ENCODE peak calls at places on chromosomes 16 and 17, in four cellular contexts. C, J, Z and K are unnamed samples.
A peak's percentile ranks its signal among the peaks of the same experiment; 100 is the strongest.

GRCh38 chr16:19883296-19883951 is 1.2 kb downstream of the GPRC5B start:
- DNase-seq in C (peak; percentile 70), J (no peak), Z (no peak), K (peak; percentile 23)

GRCh38 chr16:89695875-89696597 is 5.5 kb downstream of the SPATA2L start:
- DNase-seq in Z (no peak), J (no peak), C (no peak), K (no peak)

GRCh38 chr16:1941924-1942809 is 832 bp downstream of the MSRB1 start:
- DNase-seq in C (peak; percentile 40), J (no peak), Z (peak; percentile 62), K (no peak)

GRCh38 chr17:7413346-7413985 is 5.8 kb downstream of the NLGN2 start:
- DNase-seq in J (no peak), C (peak; percentile 37), Z (peak; percentile 49), K (no peak)

GRCh38 chr16:70463235-70463634 is 8.8 kb downstream of the FCSK start:
- DNase-seq in Z (no peak), J (no peak), C (no peak), K (no peak)

GRCh38 chr16:57846078-57846697 is 43.9 kb upstream of the KIFC3 start:
- DNase-seq in C (no peak), J (peak; percentile 90), Z (no peak), K (no peak)

GRCh38 chr17:77266213-77266612 is 125.4 kb downstream of the SEC14L1 start:
- DNase-seq in C (no peak), Z (no peak), J (no peak), K (no peak)

GRCh38 chr17:32206816-32207215 is 58.8 kb upstream of the RHBDL3 start:
- DNase-seq in C (peak; percentile 45), Z (no peak), J (no peak), K (no peak)

GRCh38 chr16:31913668-31914067 is 40.1 kb downstream of the ZNF267 start:
- DNase-seq in Z (no peak), C (no peak), J (no peak), K (no peak)
- H3K36me3 ChIP-seq in Z (peaks cover 10% of the 10 kb centered on the region), C (peaks cover 15% of the 10 kb centered on the region), J (peaks cover 53% of the 10 kb centered on the region), K (peaks cover 35% of the 10 kb centered on the region)

GRCh38 chr17:74744714-74745547 is 3.5 kb upstream of the NHERF1 start:
- DNase-seq in J (no peak), Z (peak; percentile 52), C (peak; percentile 67), K (peak; percentile 92)
- H3K4me3 ChIP-seq in J (no peak overlapping the region), Z (peak overlapping the region; percentile 16), C (no peak overlapping the region), K (peak overlapping the region; percentile 40)

DNA sequence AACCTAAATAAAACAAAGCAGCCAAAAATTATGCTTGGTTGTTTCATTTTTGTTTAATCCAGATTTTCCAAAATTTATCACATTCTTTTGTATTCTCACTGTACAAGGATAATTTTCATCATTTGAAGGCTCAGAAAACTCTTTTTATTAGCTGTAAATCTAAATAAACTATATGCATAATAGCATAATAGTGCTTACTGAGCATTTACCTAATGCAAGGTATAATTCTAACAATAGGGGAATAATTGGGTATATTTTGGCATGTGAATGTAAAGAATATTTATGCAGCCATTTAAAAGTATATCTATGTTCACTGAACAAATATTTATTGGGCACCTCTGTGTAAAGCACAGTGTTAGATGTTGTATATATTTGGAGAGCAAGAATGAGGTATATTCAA is 17.0 kb downstream of the PALB2 start:
- DNase-seq in J (no peak), C (no peak), Z (no peak), K (no peak)
- H3K36me3 ChIP-seq in J (peaks cover 90% of the 10 kb centered on the region), C (peaks cover 70% of the 10 kb centered on the region), Z (peaks cover 14% of the 10 kb centered on the region), K (peaks cover 92% of the 10 kb centered on the region)

DNA sequence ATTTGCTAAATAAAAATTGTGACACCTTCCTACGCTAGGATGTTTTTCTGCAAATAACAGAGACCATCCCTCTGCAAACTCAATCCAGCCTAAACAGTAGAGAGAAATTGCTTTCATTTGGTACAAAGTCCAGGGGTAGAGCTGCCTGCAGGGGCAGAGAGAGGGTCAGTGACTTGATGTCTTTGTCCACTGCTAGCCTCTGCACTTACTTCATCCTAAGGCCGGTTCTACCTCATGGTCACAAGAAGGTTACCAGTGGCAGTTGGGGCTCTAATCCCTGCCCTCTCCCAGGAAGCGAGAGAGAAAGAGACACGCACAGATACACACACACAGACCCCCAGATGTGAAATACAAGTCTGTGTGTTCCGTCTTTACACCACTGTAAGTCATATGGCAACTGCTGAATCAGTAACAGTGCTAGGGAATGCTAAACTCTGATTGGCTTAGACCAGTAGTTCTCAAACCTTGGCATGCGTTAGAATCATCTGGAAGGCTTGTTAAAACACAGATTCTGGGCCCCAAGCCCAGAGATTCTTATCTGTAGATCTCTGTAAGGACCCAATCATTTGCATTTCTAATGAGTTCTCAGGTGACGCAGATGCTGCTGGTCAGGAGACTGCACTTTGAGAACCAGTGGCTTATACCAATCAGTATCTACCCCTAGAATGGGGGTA is 13.1 kb upstream of the LPCAT2 start:
- DNase-seq in C (peak; percentile 41), Z (peak; percentile 94), J (no peak), K (peak; percentile 6)
- H3K4me3 ChIP-seq in C (no peak overlapping the region), Z (no peak overlapping the region), J (no peak overlapping the region), K (no peak overlapping the region)

GRCh38 chr16:23497543-23497868 is 12.8 kb downstream of the GGA2 start:
- DNase-seq in Z (no peak), C (no peak), J (no peak), K (no peak)

GRCh38 chr16:23496826-23497542 is 13.3 kb downstream of the GGA2 start:
- DNase-seq in C (peak; percentile 64), Z (peak; percentile 76), J (no peak), K (peak; percentile 52)

GRCh38 chr16:23498863-23499262 is 11.4 kb downstream of the GGA2 start:
- DNase-seq in J (no peak), Z (no peak), C (no peak), K (no peak)

GRCh38 chr16:23491490-23492391 is 18.6 kb downstream of the GGA2 start:
- DNase-seq in J (no peak), Z (peak; percentile 71), C (peak; percentile 18), K (no peak)

GRCh38 chr16:23494188-23494587 is 16.1 kb downstream of the GGA2 start:
- DNase-seq in C (no peak), J (no peak), Z (no peak), K (no peak)
- H3K36me3 ChIP-seq in C (peaks cover 52% of the 10 kb centered on the region), J (peaks cover 68% of the 10 kb centered on the region), Z (peaks cover 10% of the 10 kb centered on the region), K (no peaks in the 10 kb centered on the region)

GRCh38 chr16:88533381-88533831 is 36.8 kb upstream of the ZC3H18 start:
- DNase-seq in J (no peak), Z (peak; percentile 12), C (peak; percentile 25), K (no peak)
- H3K4me3 ChIP-seq in J (peak overlapping the region; percentile 52), Z (peak overlapping the region; percentile 42), C (no peak overlapping the region), K (peak overlapping the region; percentile 33)

GRCh38 chr16:23374721-23375120 is 72.6 kb downstream of the SCNN1B start:
- DNase-seq in J (no peak), Z (no peak), C (no peak), K (no peak)

GRCh38 chr16:23371368-23371767 is 69.3 kb downstream of the SCNN1B start:
- DNase-seq in C (no peak), J (no peak), Z (no peak), K (no peak)

GRCh38 chr16:23375643-23376042 is 73.5 kb downstream of the SCNN1B start:
- DNase-seq in C (no peak), J (no peak), Z (no peak), K (no peak)

GRCh38 chr16:23377071-23377931 is 75.2 kb downstream of the SCNN1B start:
- DNase-seq in Z (no peak), J (no peak), C (no peak), K (no peak)

DNA sequence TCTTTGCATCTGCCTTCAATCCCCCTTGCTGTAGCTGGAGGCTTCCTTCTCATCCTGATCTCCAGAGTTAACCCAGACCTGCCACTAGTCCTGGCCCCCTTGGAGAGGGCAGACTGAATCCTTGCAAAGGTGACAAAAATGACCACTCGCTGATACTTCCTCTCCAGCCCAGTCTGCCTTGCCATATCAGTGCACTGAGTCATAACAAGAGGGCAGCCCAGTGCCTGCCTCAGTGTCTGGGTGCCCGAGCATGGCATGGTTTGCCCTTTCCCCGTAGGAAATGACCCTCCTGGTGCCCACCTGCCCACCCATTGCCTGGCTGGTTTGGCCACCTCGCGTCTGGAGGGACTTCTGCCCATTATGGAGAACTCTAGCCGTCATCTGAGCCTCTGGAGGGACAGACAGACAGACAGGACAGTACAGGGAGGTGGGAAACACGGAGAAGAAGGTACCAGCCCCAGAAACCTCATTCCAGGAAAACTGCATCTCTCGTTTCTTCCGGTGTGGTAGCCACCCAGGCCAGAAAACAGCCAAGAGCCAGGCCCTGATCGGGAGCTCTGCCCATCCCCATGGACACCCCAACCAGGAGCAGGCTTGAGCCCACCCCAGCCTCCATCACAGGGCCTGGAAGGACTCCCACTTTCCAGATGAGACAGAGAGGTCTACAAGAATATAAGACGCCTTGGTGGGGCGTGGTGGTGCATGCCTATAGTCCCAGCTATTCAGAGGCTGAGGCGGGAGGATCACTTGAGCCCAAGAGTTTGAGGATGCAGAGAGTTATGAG is 71.5 kb downstream of the SCNN1B start:
- DNase-seq in Z (no peak), C (no peak), J (no peak), K (no peak)
- H3K36me3 ChIP-seq in Z (no peaks in the 10 kb centered on the region), C (no peaks in the 10 kb centered on the region), J (no peaks in the 10 kb centered on the region), K (no peaks in the 10 kb centered on the region)

DNA sequence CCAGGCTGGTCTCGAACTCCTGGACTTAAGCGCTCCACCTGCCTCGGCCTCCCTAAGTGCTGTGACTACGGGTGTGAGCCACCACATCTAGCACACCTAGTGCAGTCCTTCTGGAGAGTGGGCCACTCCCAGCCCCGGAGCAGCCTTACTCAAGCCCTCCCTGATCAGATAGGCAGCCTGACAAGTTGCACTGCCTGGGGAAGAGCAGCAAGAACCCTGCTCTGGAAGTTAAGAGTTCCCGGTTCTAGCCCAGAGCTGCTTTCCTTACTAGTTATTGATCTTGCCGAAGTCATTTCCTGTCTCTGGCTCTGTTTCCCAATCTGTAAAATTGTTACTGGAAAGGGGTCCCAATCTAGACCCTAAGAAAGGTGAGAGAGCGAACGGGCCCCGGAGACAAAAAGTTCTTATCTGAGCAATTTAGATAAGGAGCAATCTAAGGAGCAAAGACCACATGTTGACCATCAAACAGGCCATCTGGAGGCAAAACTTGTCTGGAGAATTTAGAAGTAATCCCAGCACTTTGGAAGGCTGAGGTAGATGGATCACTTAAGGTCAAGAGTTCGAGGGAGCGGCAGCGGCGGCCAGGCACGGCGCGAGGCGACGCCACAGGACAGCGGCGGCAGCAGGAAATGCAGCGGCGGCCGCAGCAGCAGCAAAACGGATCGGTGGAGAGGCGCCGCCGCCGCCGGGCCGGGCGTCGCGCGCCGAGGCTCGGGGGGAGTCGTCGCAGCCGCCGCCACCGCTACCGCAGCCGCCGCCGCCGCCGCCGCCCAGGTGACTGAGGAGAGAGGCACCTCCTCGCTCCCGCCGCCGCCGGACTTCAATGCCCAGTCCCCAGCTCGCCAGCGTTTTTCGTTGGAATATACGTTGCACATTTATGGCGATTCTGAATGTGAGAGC is 4.3 kb upstream of the NAGLU start:
- DNase-seq in J (no peak), C (peak; percentile 48), Z (peak; percentile 20), K (no peak)
- H3K4me3 ChIP-seq in J (peak overlapping the region; percentile 39), C (peak overlapping the region; percentile 30), Z (peak overlapping the region; percentile 39), K (peak overlapping the region; percentile 47)

GRCh38 chr16:87000007-87000406 is 317.2 kb downstream of the C16orf95 start:
- DNase-seq in C (no peak), Z (no peak), J (no peak), K (no peak)
- H3K36me3 ChIP-seq in C (no peaks in the 10 kb centered on the region), Z (no peaks in the 10 kb centered on the region), J (no peaks in the 10 kb centered on the region), K (no peaks in the 10 kb centered on the region)